ENCODE peak calls at places on chromosomes 11 and 22, in eight cellular contexts. E is DMS153; G is choroid plexus epithelial cell; N is transverse colon; Z is astrocyte of the cerebellum; Y is activated CD4-positive, alpha-beta T cell treated with anti-CD3 and anti-CD28 coated beads, Interleukin-2, amount 50 U/mL, for 48 hours; C is amniotic stem cell; Q is astrocyte of the spinal cord. D is an unnamed sample.

GRCh38 chr22:30425616-30426394 is at the start of gene MTFP1:
- DNase-seq in E (peak), G (peak), N (peak), Z (no peak), Y (peak), C (no peak), Q (peak), D (no peak)

GRCh38 chr22:29457730-29458129 is 19.3 kb downstream of the RFPL1 start:
- DNase-seq in E (peak), G (peak), N (peak), Z (no peak), Y (peak), C (no peak), Q (peak), D (peak)

GRCh38 chr22:30472994-30473720 is 1.3 kb upstream of the SEC14L3 start:
- DNase-seq in E (no peak), G (no peak), N (no peak), Z (no peak), Y (no peak), C (no peak), Q (no peak), D (no peak)

GRCh38 chr22:48908547-48908946 is 919.1 kb downstream of the BRD1 start:
- DNase-seq in E (no peak), G (no peak), N (no peak), Z (no peak), Y (no peak), C (no peak), Q (no peak), D (no peak)

GRCh38 chr11:126341760-126342161 is 13.7 kb upstream of the ST3GAL4 start:
- DNase-seq in E (no peak), G (peak), N (no peak), Z (peak), Y (no peak), C (peak), Q (peak), D (no peak)

GRCh38 chr11:82980292-82980691 is 78.8 kb downstream of the DDIAS start:
- DNase-seq in E (no peak), G (peak), N (no peak), Z (peak), Y (no peak), C (peak), Q (peak), D (peak)

GRCh38 chr11:69472053-69472765 is 9.3 kb upstream of the LINC01488 start:
- DNase-seq in E (no peak), G (no peak), N (no peak), Z (no peak), Y (no peak), C (no peak), Q (no peak), D (no peak)

GRCh38 chr11:112795142-112795815 is 165.9 kb upstream of the NCAM1 start:
- DNase-seq in E (no peak), G (peak), N (peak), Z (no peak), Y (peak), C (no peak), Q (peak), D (no peak)

GRCh38 chr11:47510231-47510630 is 42.7 kb downstream of the CELF1 start:
- DNase-seq in E (no peak), G (no peak), N (no peak), Z (no peak), Y (peak), C (no peak), Q (no peak), D (no peak)

GRCh38 chr11:96161271-96162089 is 181.5 kb downstream of the MAML2 start:
- DNase-seq in E (no peak), G (peak), N (no peak), Z (no peak), Y (no peak), C (no peak), Q (peak), D (no peak)

GRCh38 chr11:83070044-83070877 is 1.4 kb downstream of the RAB30 start:
- DNase-seq in E (no peak), G (peak), N (no peak), Z (no peak), Y (no peak), C (peak), Q (peak), D (no peak)